ENCODE peak calls at places on chromosomes 5 and 9, in six cellular contexts. One of them, this sample, is unnamed.

GRCh38 chr5:35374584-35374983 is 144.3 kb upstream of the PRLR start:
- DNase-seq in mucosa of descending colon: no peak
- DNase-seq in IMR-90: no peak
- DNase-seq in stomach: no peak
- DNase-seq in heart right ventricle: no peak
- DNase-seq in astrocyte: no peak
- DNase-seq in this sample: no peak

GRCh38 chr9:100459963-100460362 is 13.0 kb upstream of the TMEFF1 start:
- DNase-seq in stomach: no peak
- DNase-seq in IMR-90: no peak
- DNase-seq in heart right ventricle: no peak
- DNase-seq in mucosa of descending colon: no peak
- DNase-seq in astrocyte: no peak
- DNase-seq in this sample: no peak

GRCh38 chr5:41843456-41844112 is 26.6 kb downstream of the OXCT1 start:
- DNase-seq in IMR-90: peak; percentile 75
- DNase-seq in mucosa of descending colon: no peak
- DNase-seq in stomach: no peak
- DNase-seq in astrocyte: peak; percentile 31
- DNase-seq in heart right ventricle: no peak
- DNase-seq in this sample: no peak

GRCh38 chr9:3783156-3783555 is 257.4 kb upstream of the RFX3 start:
- DNase-seq in mucosa of descending colon: no peak
- DNase-seq in IMR-90: no peak
- DNase-seq in heart right ventricle: no peak
- DNase-seq in stomach: no peak
- DNase-seq in astrocyte: no peak
- DNase-seq in this sample: no peak

GRCh38 chr9:99478469-99479027 is 256.5 kb downstream of the SEC61B start:
- DNase-seq in stomach: no peak
- DNase-seq in astrocyte: no peak
- DNase-seq in heart right ventricle: peak; percentile 44
- DNase-seq in IMR-90: no peak
- DNase-seq in mucosa of descending colon: no peak
- DNase-seq in this sample: peak; percentile 33

GRCh38 chr5:139061856-139062255 is 136.3 kb downstream of the SIL1 start:
- DNase-seq in stomach: no peak
- DNase-seq in mucosa of descending colon: no peak
- DNase-seq in heart right ventricle: no peak
- DNase-seq in astrocyte: peak; percentile 27
- DNase-seq in IMR-90: peak; percentile 13
- DNase-seq in this sample: no peak

GRCh38 chr5:68245325-68245724 is 29.8 kb downstream of the PIK3R1 start:
- DNase-seq in heart right ventricle: no peak
- DNase-seq in astrocyte: peak; percentile 72
- DNase-seq in stomach: no peak
- DNase-seq in mucosa of descending colon: no peak
- DNase-seq in IMR-90: peak; percentile 43
- DNase-seq in this sample: no peak

GRCh38 chr9:127916665-127917581 is at the start of gene ST6GALNAC4:
- DNase-seq in mucosa of descending colon: peak; percentile 97
- DNase-seq in stomach: peak; percentile 97
- DNase-seq in heart right ventricle: peak; percentile 96
- DNase-seq in astrocyte: peak; percentile 66
- DNase-seq in IMR-90: peak; percentile 88
- DNase-seq in this sample: peak; percentile 96

GRCh38 chr5:72224946-72225427 is 95.1 kb downstream of the MRPS27 start:
- DNase-seq in astrocyte: peak; percentile 73
- DNase-seq in heart right ventricle: no peak
- DNase-seq in IMR-90: peak; percentile 71
- DNase-seq in mucosa of descending colon: no peak
- DNase-seq in stomach: no peak
- DNase-seq in this sample: no peak

GRCh38 chr5:134526483-134527155 is 1.1 kb downstream of the JADE2 start:
- DNase-seq in IMR-90: no peak
- DNase-seq in stomach: peak; percentile 82
- DNase-seq in astrocyte: peak; percentile 14
- DNase-seq in heart right ventricle: peak; percentile 84
- DNase-seq in mucosa of descending colon: peak; percentile 90
- DNase-seq in this sample: peak; percentile 82

GRCh38 chr5:95241155-95241554 is 43.7 kb downstream of the MCTP1 start:
- DNase-seq in heart right ventricle: no peak
- DNase-seq in mucosa of descending colon: no peak
- DNase-seq in stomach: no peak
- DNase-seq in IMR-90: no peak
- DNase-seq in astrocyte: no peak
- DNase-seq in this sample: no peak

GRCh38 chr5:1005904-1006655 is 2.5 kb upstream of the NKD2 start:
- DNase-seq in stomach: no peak
- DNase-seq in heart right ventricle: peak; percentile 10
- DNase-seq in astrocyte: no peak
- DNase-seq in mucosa of descending colon: peak; percentile 34
- DNase-seq in IMR-90: no peak
- DNase-seq in this sample: peak; percentile 12

GRCh38 chr9:133773889-133774655 is 35.9 kb upstream of the SARDH start:
- DNase-seq in mucosa of descending colon: peak; percentile 28
- DNase-seq in stomach: no peak
- DNase-seq in IMR-90: peak; percentile 91
- DNase-seq in heart right ventricle: no peak
- DNase-seq in astrocyte: peak; percentile 65
- DNase-seq in this sample: peak; percentile 2

GRCh38 chr9:88498880-88499279 is 36.1 kb upstream of the NXNL2 start:
- DNase-seq in heart right ventricle: peak; percentile 33
- DNase-seq in astrocyte: no peak
- DNase-seq in IMR-90: no peak
- DNase-seq in stomach: peak; percentile 53
- DNase-seq in mucosa of descending colon: no peak
- DNase-seq in this sample: peak; percentile 33

GRCh38 chr5:2703041-2703440 is 48.4 kb downstream of the IRX2 start:
- DNase-seq in astrocyte: no peak
- DNase-seq in mucosa of descending colon: no peak
- DNase-seq in heart right ventricle: no peak
- DNase-seq in stomach: no peak
- DNase-seq in IMR-90: no peak
- DNase-seq in this sample: no peak

GRCh38 chr5:109917154-109917546 is 227.4 kb downstream of the MAN2A1 start:
- DNase-seq in heart right ventricle: no peak
- DNase-seq in astrocyte: no peak
- DNase-seq in stomach: no peak
- DNase-seq in mucosa of descending colon: no peak
- DNase-seq in IMR-90: no peak
- DNase-seq in this sample: no peak

GRCh38 chr5:149130932-149131273 is 10.4 kb upstream of the ABLIM3 start:
- DNase-seq in astrocyte: no peak
- DNase-seq in heart right ventricle: no peak
- DNase-seq in IMR-90: no peak
- DNase-seq in stomach: no peak
- DNase-seq in mucosa of descending colon: no peak
- DNase-seq in this sample: no peak

GRCh38 chr5:151598984-151599383 is 7.9 kb upstream of the FAT2 start:
- DNase-seq in IMR-90: no peak
- DNase-seq in stomach: no peak
- DNase-seq in astrocyte: no peak
- DNase-seq in mucosa of descending colon: no peak
- DNase-seq in heart right ventricle: no peak
- DNase-seq in this sample: no peak

GRCh38 chr5:62585751-62586150 is 7.1 kb downstream of the LRRC70 start:
- DNase-seq in astrocyte: peak; percentile 15
- DNase-seq in IMR-90: peak; percentile 6
- DNase-seq in stomach: no peak
- DNase-seq in heart right ventricle: no peak
- DNase-seq in mucosa of descending colon: no peak
- DNase-seq in this sample: no peak

GRCh38 chr5:151296974-151297373 is 6.6 kb downstream of the SLC36A3 start:
- DNase-seq in astrocyte: no peak
- DNase-seq in mucosa of descending colon: no peak
- DNase-seq in heart right ventricle: no peak
- DNase-seq in stomach: no peak
- DNase-seq in IMR-90: no peak
- DNase-seq in this sample: no peak

GRCh38 chr9:114813717-114814418 is 8.0 kb upstream of the TNFSF15 start:
- DNase-seq in stomach: no peak
- DNase-seq in mucosa of descending colon: no peak
- DNase-seq in astrocyte: no peak
- DNase-seq in IMR-90: no peak
- DNase-seq in heart right ventricle: no peak
- DNase-seq in this sample: no peak

GRCh38 chr9:114806571-114806970 is 732 bp upstream of the TNFSF15 start:
- DNase-seq in stomach: no peak
- DNase-seq in heart right ventricle: no peak
- DNase-seq in mucosa of descending colon: no peak
- DNase-seq in astrocyte: no peak
- DNase-seq in IMR-90: no peak
- DNase-seq in this sample: no peak

GRCh38 chr9:114810614-114811013 is 4.8 kb upstream of the TNFSF15 start:
- DNase-seq in stomach: no peak
- DNase-seq in mucosa of descending colon: no peak
- DNase-seq in IMR-90: no peak
- DNase-seq in astrocyte: no peak
- DNase-seq in heart right ventricle: no peak
- DNase-seq in this sample: no peak

GRCh38 chr9:114811969-114812636 is 6.3 kb upstream of the TNFSF15 start:
- DNase-seq in heart right ventricle: no peak
- DNase-seq in astrocyte: no peak
- DNase-seq in IMR-90: no peak
- DNase-seq in mucosa of descending colon: no peak
- DNase-seq in stomach: no peak
- DNase-seq in this sample: no peak

DNA sequence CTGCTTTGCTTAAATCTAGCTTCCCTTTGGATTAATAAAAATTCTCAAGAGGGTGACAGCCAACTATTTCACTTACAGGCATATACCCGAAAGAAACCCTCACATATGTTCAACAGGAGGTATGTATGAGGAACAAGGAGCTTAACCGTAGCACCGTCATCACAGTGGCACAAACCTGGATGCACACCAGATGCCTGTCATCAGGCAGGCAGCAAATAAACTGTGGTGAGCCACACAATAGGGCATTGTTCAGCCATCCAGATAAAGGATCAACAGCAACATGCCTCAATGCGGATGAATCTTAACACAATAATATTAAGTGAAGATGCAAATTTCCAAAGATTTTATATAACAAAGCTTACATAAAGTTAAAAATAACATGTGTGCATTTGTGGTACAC is 5.5 kb upstream of the TNFSF15 start:
- DNase-seq in astrocyte: peak; percentile 56
- DNase-seq in IMR-90: no peak
- DNase-seq in mucosa of descending colon: no peak
- DNase-seq in stomach: peak; percentile 33
- DNase-seq in heart right ventricle: no peak
- DNase-seq in this sample: no peak
- H3K4me1 ChIP-seq in astrocyte: no peaks in the 10 kb centered on the region
- H3K4me1 ChIP-seq in IMR-90: peaks cover under 1% of the 10 kb centered on the region
- H3K4me1 ChIP-seq in mucosa of descending colon: peaks cover 8% of the 10 kb centered on the region
- H3K4me1 ChIP-seq in stomach: no peaks in the 10 kb centered on the region
- H3K4me1 ChIP-seq in heart right ventricle: no peaks in the 10 kb centered on the region
- H3K4me1 ChIP-seq in this sample: no peaks in the 10 kb centered on the region

GRCh38 chr9:136829412-136829811 is 12.9 kb upstream of the AJM1 start:
- DNase-seq in mucosa of descending colon: no peak
- DNase-seq in stomach: no peak
- DNase-seq in heart right ventricle: no peak
- DNase-seq in IMR-90: no peak
- DNase-seq in astrocyte: no peak
- DNase-seq in this sample: peak; percentile 6
- TF ChIP-seq CTCF in mucosa of descending colon: no peak
- TF ChIP-seq CTCF in stomach: no peak
- TF ChIP-seq CTCF in heart right ventricle: no peak
- TF ChIP-seq CTCF in IMR-90: no peak
- TF ChIP-seq CTCF in astrocyte: no peak
- TF ChIP-seq CTCF in this sample: no peak

GRCh38 chr9:35832814-35833213 is 3.8 kb downstream of the TMEM8B start:
- DNase-seq in IMR-90: no peak
- DNase-seq in mucosa of descending colon: no peak
- DNase-seq in heart right ventricle: no peak
- DNase-seq in stomach: peak; percentile 59
- DNase-seq in astrocyte: no peak
- DNase-seq in this sample: no peak
- H3K4me1 ChIP-seq in IMR-90: peaks cover 6% of the 10 kb centered on the region
- H3K4me1 ChIP-seq in mucosa of descending colon: peaks cover 44% of the 10 kb centered on the region
- H3K4me1 ChIP-seq in heart right ventricle: peaks cover 53% of the 10 kb centered on the region
- H3K4me1 ChIP-seq in stomach: peaks cover 46% of the 10 kb centered on the region
- H3K4me1 ChIP-seq in astrocyte: peaks cover 16% of the 10 kb centered on the region
- H3K4me1 ChIP-seq in this sample: peaks cover 61% of the 10 kb centered on the region

GRCh38 chr5:160675988-160676387 is 176.0 kb downstream of the ATP10B start:
- DNase-seq in stomach: no peak
- DNase-seq in astrocyte: no peak
- DNase-seq in heart right ventricle: no peak
- DNase-seq in IMR-90: no peak
- DNase-seq in mucosa of descending colon: no peak
- DNase-seq in this sample: no peak
- TF ChIP-seq CTCF in stomach: no peak
- TF ChIP-seq CTCF in astrocyte: no peak
- TF ChIP-seq CTCF in heart right ventricle: no peak
- TF ChIP-seq CTCF in IMR-90: no peak
- TF ChIP-seq CTCF in mucosa of descending colon: no peak
- TF ChIP-seq CTCF in this sample: no peak

This sample was measured in left ventricle myocardium inferior.